ENCODE peak calls at places on chromosomes 7 and 10, in ten cellular contexts. L, H, X, N, O, F, V, E, I and B are unnamed samples.
A peak's percentile ranks its signal among the peaks of the same experiment; 100 is the strongest.

GRCh38 chr10:71176661-71177060 is 35.7 kb upstream of the UNC5B start:
- DNase-seq in L (no peak), H (no peak), X (no peak), N (no peak), O (no peak), F (no peak), V (no peak), E (no peak), I (no peak), B (no peak)

GRCh38 chr7:18740579-18740988 is 245.0 kb downstream of the HDAC9 start:
- DNase-seq in L (no peak), H (no peak), X (no peak), N (no peak), O (no peak), F (no peak), V (no peak), E (no peak), I (no peak), B (no peak)

GRCh38 chr7:98362517-98362916 is 38.4 kb downstream of the BAIAP2L1 start:
- DNase-seq in L (peak; percentile 41), H (no peak), X (no peak), N (no peak), O (no peak), F (no peak), V (no peak), E (no peak), I (no peak), B (no peak)

GRCh38 chr10:122051609-122052385 is 62.8 kb downstream of the TACC2 start:
- DNase-seq in L (peak; percentile 77), H (peak; percentile 65), X (peak; percentile 74), N (peak; percentile 70), O (peak; percentile 73), F (peak; percentile 56), V (peak; percentile 30), E (no peak), I (peak; percentile 53), B (no peak)

GRCh38 chr7:82699773-82700186 is 256.2 kb upstream of the CACNA2D1 start:
- DNase-seq in L (peak; percentile 28), H (peak; percentile 54), X (no peak), N (no peak), O (peak; percentile 89), F (no peak), V (no peak), E (no peak), I (peak; percentile 76), B (no peak)

GRCh38 chr7:99899830-99900519 is 19.4 kb downstream of the TRIM4 start:
- DNase-seq in L (no peak), H (no peak), X (no peak), N (no peak), O (no peak), F (no peak), V (no peak), E (no peak), I (no peak), B (no peak)

GRCh38 chr10:43965033-43965917 is 316.6 kb upstream of the ZNF32 start:
- DNase-seq in L (no peak), H (peak; percentile 26), X (no peak), N (no peak), O (no peak), F (peak; percentile 42), V (peak; percentile 69), E (no peak), I (peak; percentile 94), B (no peak)

GRCh38 chr7:141073173-141073640 is 657 bp upstream of the TMEM178B start:
- DNase-seq in L (no peak), H (peak; percentile 44), X (no peak), N (peak; percentile 3), O (no peak), F (no peak), V (peak; percentile 14), E (no peak), I (peak; percentile 44), B (peak; percentile 33)

GRCh38 chr7:130444230-130444629 is 3.4 kb upstream of the CEP41 start:
- DNase-seq in L (no peak), H (peak; percentile 63), X (no peak), N (no peak), O (no peak), F (peak; percentile 31), V (no peak), E (no peak), I (peak; percentile 72), B (no peak)

GRCh38 chr10:97718178-97718577 is 4.6 kb downstream of the MARVELD1 start:
- DNase-seq in L (no peak), H (no peak), X (no peak), N (no peak), O (no peak), F (no peak), V (no peak), E (no peak), I (no peak), B (no peak)

GRCh38 chr7:90717286-90718060 is 121.4 kb downstream of the CDK14 start:
- DNase-seq in L (peak; percentile 47), H (peak; percentile 64), X (no peak), N (peak; percentile 29), O (no peak), F (no peak), V (no peak), E (no peak), I (peak; percentile 60), B (no peak)

GRCh38 chr10:22345301-22346086 is at the start of gene SPAG6:
- DNase-seq in L (peak; percentile 52), H (no peak), X (peak; percentile 80), N (no peak), O (no peak), F (no peak), V (no peak), E (no peak), I (no peak), B (peak; percentile 52)

GRCh38 chr10:2928219-2928840 is 139.0 kb upstream of the PFKP start:
- DNase-seq in L (peak; percentile 74), H (peak; percentile 64), X (peak; percentile 65), N (peak; percentile 34), O (peak; percentile 32), F (peak; percentile 39), V (peak; percentile 64), E (no peak), I (no peak), B (peak; percentile 59)

GRCh38 chr10:49066944-49067730 is 48.2 kb downstream of the VSTM4 start:
- DNase-seq in L (no peak), H (no peak), X (no peak), N (no peak), O (no peak), F (no peak), V (no peak), E (no peak), I (no peak), B (no peak)

GRCh38 chr10:118952493-118953295 is 76.8 kb upstream of the NANOS1 start:
- DNase-seq in L (peak; percentile 9), H (no peak), X (no peak), N (no peak), O (no peak), F (no peak), V (no peak), E (no peak), I (no peak), B (no peak)

GRCh38 chr10:100826983-100827818 is 81.8 kb downstream of the PAX2 start:
- DNase-seq in L (peak; percentile 35), H (no peak), X (no peak), N (no peak), O (peak; percentile 19), F (no peak), V (no peak), E (no peak), I (no peak), B (no peak)

DNA sequence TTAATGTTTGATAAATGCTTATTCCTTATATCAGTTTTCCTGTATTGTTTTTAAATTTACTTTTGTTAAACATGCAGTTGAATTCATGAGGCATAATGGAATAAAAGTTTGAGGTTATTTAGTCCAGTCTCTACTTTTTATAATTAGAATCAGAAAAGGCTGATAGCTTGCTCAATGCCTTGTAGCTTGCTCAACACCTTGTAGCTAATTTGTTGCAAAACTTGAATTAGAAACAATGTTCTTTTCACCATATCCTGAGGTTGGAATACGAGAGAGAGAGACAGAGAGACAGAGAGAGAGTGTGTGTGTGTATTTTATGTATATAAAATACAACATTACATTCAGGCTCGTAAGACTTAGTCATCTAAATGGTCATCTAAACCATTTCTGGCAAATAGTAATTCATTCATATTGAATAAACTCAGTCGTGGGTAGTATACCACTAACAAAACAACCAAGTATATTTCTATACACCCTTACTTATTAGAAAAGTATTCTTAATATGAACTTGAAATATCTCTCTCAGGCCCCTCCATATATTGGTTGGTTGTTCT is 243.5 kb downstream of the ADK start:
- DNase-seq in L (no peak), H (peak; percentile 79), X (no peak), N (no peak), O (no peak), F (no peak), V (no peak), E (no peak), I (no peak), B (no peak)
- H3K4me1 ChIP-seq in L (no peaks in the 10 kb centered on the region), H (peaks cover 2% of the 10 kb centered on the region), X (no peaks in the 10 kb centered on the region), N (no peaks in the 10 kb centered on the region), O (no peaks in the 10 kb centered on the region), F (no peaks in the 10 kb centered on the region), V (no peaks in the 10 kb centered on the region), E (no peaks in the 10 kb centered on the region), I (no peaks in the 10 kb centered on the region), B (peaks cover 5% of the 10 kb centered on the region)

DNA sequence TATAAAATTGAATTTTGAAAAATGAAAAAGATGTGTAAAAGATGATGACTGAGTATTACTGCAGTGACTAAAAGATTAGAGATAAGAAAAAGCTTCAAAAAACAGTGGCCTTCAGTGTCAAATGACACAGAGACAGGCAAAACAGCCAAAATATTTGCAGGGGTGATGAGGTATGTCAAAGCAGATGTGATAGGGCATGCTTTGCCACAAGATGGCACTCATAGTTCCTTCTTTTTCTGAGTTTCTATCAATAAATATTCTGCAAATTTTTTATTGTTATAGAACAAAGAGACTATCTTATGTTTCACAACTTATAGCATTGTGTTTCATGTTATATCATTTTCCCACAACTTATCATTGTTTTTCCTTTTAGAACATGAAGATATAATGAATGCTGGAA is 344.1 kb upstream of the HPS1 start:
- DNase-seq in L (no peak), H (peak; percentile 12), X (no peak), N (no peak), O (no peak), F (no peak), V (no peak), E (no peak), I (no peak), B (no peak)
- TF ChIP-seq CTCF in L (no peak), H (peak; percentile 29), X (no peak), N (peak; percentile 21), O (peak; percentile 44), F (peak; percentile 7), V (peak; percentile 36), E (no peak), I (peak; percentile 25), B (peak; percentile 32)

DNA sequence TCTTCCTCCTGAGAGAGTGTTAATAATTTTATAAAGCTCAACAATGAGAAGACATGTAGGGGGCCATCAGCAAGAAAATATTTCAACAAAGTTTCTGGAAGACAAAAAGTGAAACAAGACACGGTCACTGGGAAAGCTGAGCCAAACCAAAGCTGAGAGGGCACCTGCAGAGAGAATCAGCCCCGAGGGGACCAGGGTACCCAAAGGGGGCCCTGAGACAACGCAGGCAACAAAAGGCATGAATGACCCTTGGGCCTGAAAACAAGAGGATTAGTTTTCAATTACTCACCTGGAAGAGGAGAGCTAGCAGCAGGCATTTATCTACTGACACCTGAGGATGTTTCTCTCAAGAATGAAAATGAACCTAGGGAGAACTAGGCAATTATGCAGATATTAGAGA is 461.2 kb upstream of the MGMT start:
- DNase-seq in L (no peak), H (no peak), X (no peak), N (no peak), O (no peak), F (no peak), V (no peak), E (no peak), I (no peak), B (no peak)
- H3K4me3 ChIP-seq in L (no peak overlapping the region), H (no peak overlapping the region), X (no peak overlapping the region), N (no peak overlapping the region), O (no peak overlapping the region), F (no peak overlapping the region), V (no peak overlapping the region), E (no peak overlapping the region), I (no peak overlapping the region), B (no peak overlapping the region)

GRCh38 chr10:131452926-131453771 is 141.6 kb upstream of the TCERG1L start:
- DNase-seq in L (no peak), H (no peak), X (no peak), N (no peak), O (no peak), F (no peak), V (peak; percentile 11), E (no peak), I (no peak), B (peak; percentile 29)
- H3K4me1 ChIP-seq in L (peaks cover 8% of the 10 kb centered on the region), H (no peaks in the 10 kb centered on the region), X (peaks cover 8% of the 10 kb centered on the region), N (no peaks in the 10 kb centered on the region), O (no peaks in the 10 kb centered on the region), F (no peaks in the 10 kb centered on the region), V (peaks cover 11% of the 10 kb centered on the region), E (peaks cover 14% of the 10 kb centered on the region), I (no peaks in the 10 kb centered on the region), B (peaks cover 11% of the 10 kb centered on the region)